ENCODE peak calls at places on chromosomes 11 and 22, in six cellular contexts. P is sciatic nerve; J is NCI-H460; E is BJ; W is stimulated activated CD8-positive, alpha-beta memory T cell treated with anti-CD3 and anti-CD28 coated beads, Interleukin-15, amount 100 ng/mL, for 4 hours; R is endothelial cell. S is an unnamed sample.

GRCh38 chr11:128552783-128553661 is 34.3 kb downstream of the ETS1 start:
- DNase-seq in P (peak), R (no peak), J (no peak), E (no peak), W (no peak), S (no peak)

GRCh38 chr11:94308024-94308423 is 3.6 kb downstream of the IZUMO1R start:
- DNase-seq in E (no peak), W (no peak), P (no peak), J (no peak), R (no peak), S (no peak)

GRCh38 chr11:12800032-12800671 is 125.9 kb downstream of the TEAD1 start:
- DNase-seq in W (no peak), R (no peak), E (no peak), J (no peak), P (no peak), S (peak)

GRCh38 chr11:5258543-5259262 is 4.1 kb upstream of the HBG2 start:
- DNase-seq in E (no peak), P (no peak), W (no peak), R (no peak), J (no peak), S (no peak)

GRCh38 chr22:36461665-36462474 is 19.6 kb downstream of the TXN2 start:
- DNase-seq in R (peak), P (no peak), E (no peak), J (no peak), W (no peak), S (peak)

GRCh38 chr11:8608646-8609045 is 14.6 kb upstream of the STK33 start:
- DNase-seq in E (no peak), J (no peak), W (no peak), R (no peak), P (no peak), S (no peak)

GRCh38 chr11:21142007-21142406 is 472.6 kb downstream of the NELL1 start:
- DNase-seq in R (peak), P (no peak), E (no peak), W (no peak), J (no peak), S (no peak)

GRCh38 chr11:96038046-96038445 is 114.1 kb upstream of the MTMR2 start:
- DNase-seq in J (no peak), E (no peak), W (no peak), P (no peak), R (no peak), S (no peak)

GRCh38 chr11:65478411-65479183 is 20.2 kb upstream of the MALAT1 start:
- DNase-seq in R (no peak), P (peak), J (no peak), E (no peak), W (no peak), S (peak)

GRCh38 chr22:46974077-46974476 is 211.6 kb downstream of the TBC1D22A start:
- DNase-seq in P (peak), J (no peak), R (no peak), E (no peak), W (no peak), S (no peak)

GRCh38 chr11:128726464-128727139 is 32.7 kb downstream of the FLI1 start:
- DNase-seq in W (no peak), E (no peak), P (no peak), R (no peak), J (no peak), S (no peak)

GRCh38 chr11:118046051-118046963 is 30.6 kb upstream of the TMPRSS4 start:
- DNase-seq in P (no peak), R (no peak), E (no peak), J (no peak), W (peak), S (no peak)

GRCh38 chr11:119125849-119126248 is 4.5 kb downstream of the HINFP start:
- DNase-seq in J (no peak), W (no peak), E (no peak), R (no peak), P (no peak), S (no peak)

GRCh38 chr11:61716478-61717285 is 35.8 kb upstream of the MYRF start:
- DNase-seq in P (no peak), E (no peak), W (no peak), J (no peak), R (no peak), S (no peak)

GRCh38 chr11:100861221-100861620 is 174.1 kb downstream of the ARHGAP42 start:
- DNase-seq in J (no peak), W (no peak), E (no peak), P (no peak), R (no peak), S (peak)

GRCh38 chr11:77147668-77148321 is 19.7 kb downstream of the MYO7A start:
- DNase-seq in P (no peak), J (no peak), E (no peak), W (no peak), R (no peak), S (no peak)

GRCh38 chr11:13963949-13964770 is 1.6 kb downstream of the SPON1 start:
- DNase-seq in E (no peak), W (no peak), R (peak), J (peak), P (no peak), S (no peak)